ENCODE peak calls at places on chromosomes 13 and 19, in eight cellular contexts. E is H1, I is transverse colon, L is stomach, X is tibial nerve, A is A549, F is SK-N-SH, Q is ovary. P is an unnamed sample.

GRCh38 chr13:114235697-114236096 is 1.0 kb downstream of the CDC16 start:
- DNase-seq in E (no peak), I (no peak), L (no peak), X (no peak), A (no peak), F (no peak), Q (no peak), P (no peak)

GRCh38 chr13:110486061-110486780 is 75.3 kb downstream of the RAB20 start:
- DNase-seq in E (peak; percentile 58), I (no peak), L (no peak), X (no peak), A (no peak), F (no peak), Q (no peak), P (no peak)

GRCh38 chr13:40920826-40921225 is 98.3 kb downstream of the ELF1 start:
- DNase-seq in E (no peak), I (no peak), L (no peak), X (no peak), A (no peak), F (no peak), Q (no peak), P (no peak)

GRCh38 chr13:110308377-110309158 is 1.5 kb downstream of the COL4A2 start:
- DNase-seq in E (peak; percentile 60), I (no peak), L (no peak), X (no peak), A (peak; percentile 24), F (peak; percentile 66), Q (peak; percentile 55), P (peak; percentile 85)

GRCh38 chr19:23482829-23483228 is 87.6 kb upstream of the ZNF91 start:
- DNase-seq in E (no peak), I (no peak), L (no peak), X (no peak), A (no peak), F (no peak), Q (no peak), P (no peak)

GRCh38 chr13:113122571-113123225 is at the start of gene F10:
- DNase-seq in E (peak; percentile 68), I (peak; percentile 78), L (peak; percentile 73), X (peak; percentile 49), A (peak; percentile 17), F (peak; percentile 96), Q (peak; percentile 72), P (no peak)

GRCh38 chr13:52128714-52129700 is at the start of gene NEK5:
- DNase-seq in E (peak; percentile 93), I (peak; percentile 72), L (peak; percentile 72), X (no peak), A (peak; percentile 47), F (peak; percentile 90), Q (peak; percentile 68), P (peak; percentile 70)

GRCh38 chr13:108859202-108860012 is 230.0 kb downstream of the MYO16 start:
- DNase-seq in E (no peak), I (no peak), L (no peak), X (no peak), A (peak; percentile 73), F (no peak), Q (no peak), P (no peak)

GRCh38 chr19:47057328-47057727 is 8.9 kb upstream of the TMEM160 start:
- DNase-seq in E (no peak), I (no peak), L (no peak), X (no peak), A (no peak), F (no peak), Q (no peak), P (no peak)

GRCh38 chr13:92354583-92354982 is 872.0 kb upstream of the GPC6 start:
- DNase-seq in E (no peak), I (no peak), L (no peak), X (no peak), A (no peak), F (no peak), Q (no peak), P (no peak)

GRCh38 chr13:86584301-86584700 is 785.1 kb upstream of the SLITRK6 start:
- DNase-seq in E (no peak), I (no peak), L (no peak), X (no peak), A (no peak), F (no peak), Q (no peak), P (no peak)

GRCh38 chr13:113273856-113274590 is 23.0 kb upstream of the LAMP1 start:
- DNase-seq in E (no peak), I (no peak), L (no peak), X (no peak), A (no peak), F (no peak), Q (no peak), P (peak; percentile 67)

GRCh38 chr13:105543742-105544141 is 991.7 kb downstream of the EFNB2 start:
- DNase-seq in E (no peak), I (no peak), L (no peak), X (no peak), A (no peak), F (no peak), Q (no peak), P (no peak)

GRCh38 chr19:34837262-34837661 is 64.2 kb upstream of the ZNF599 start:
- DNase-seq in E (no peak), I (peak; percentile 20), L (peak; percentile 25), X (no peak), A (no peak), F (peak; percentile 89), Q (peak; percentile 26), P (no peak)

GRCh38 chr13:34294483-34295129 is 476.7 kb downstream of the RFC3 start:
- DNase-seq in E (no peak), I (no peak), L (no peak), X (no peak), A (peak; percentile 9), F (no peak), Q (peak; percentile 13), P (no peak)

GRCh38 chr13:22220186-22221160 is 549.6 kb downstream of the FGF9 start:
- DNase-seq in E (no peak), I (peak; percentile 76), L (no peak), X (no peak), A (no peak), F (peak; percentile 9), Q (no peak), P (no peak)

GRCh38 chr19:17209126-17210036 is 5.8 kb upstream of the USE1 start:
- DNase-seq in E (peak; percentile 100), I (peak; percentile 69), L (peak; percentile 30), X (no peak), A (peak; percentile 79), F (peak; percentile 95), Q (no peak), P (no peak)

GRCh38 chr19:31349160-31349881 is at the start of gene TSHZ3:
- DNase-seq in E (peak; percentile 80), I (peak; percentile 72), L (peak; percentile 51), X (peak; percentile 72), A (peak; percentile 78), F (peak; percentile 89), Q (peak; percentile 89), P (peak; percentile 94)

GRCh38 chr19:47573076-47574026 is at the start of gene ZNF541:
- DNase-seq in E (no peak), I (peak; percentile 61), L (peak; percentile 61), X (peak; percentile 37), A (no peak), F (peak; percentile 88), Q (peak; percentile 55), P (peak; percentile 73)

GRCh38 chr13:77544365-77544764 is 8.9 kb downstream of the SCEL start:
- DNase-seq in E (no peak), I (peak; percentile 8), L (peak; percentile 38), X (peak; percentile 25), A (no peak), F (peak; percentile 16), Q (peak; percentile 43), P (peak; percentile 73)
- TF ChIP-seq EP300 in E (no peak), I (no peak), L (no peak), X (peak; percentile 13), A (no peak), F (no peak), Q (no peak), P (no peak)

DNA sequence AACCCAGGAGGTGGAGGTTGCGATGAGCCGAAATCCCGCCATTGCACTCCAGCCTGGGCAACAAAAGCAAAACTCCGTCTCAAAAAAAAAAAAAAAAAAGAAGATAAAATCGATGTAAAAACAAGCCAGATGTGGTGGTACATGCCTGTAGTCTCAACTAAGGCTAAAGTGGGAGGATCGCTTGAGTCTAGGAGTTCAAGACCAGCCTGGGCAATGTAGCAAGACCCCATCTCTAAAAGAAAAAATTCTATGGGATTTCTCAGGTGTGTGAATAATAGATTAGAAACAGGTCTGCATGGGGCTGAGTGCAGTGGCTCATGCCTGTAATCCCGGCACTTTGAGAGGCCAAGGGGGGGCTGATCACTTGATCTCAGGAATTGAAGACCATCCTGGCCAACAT is 11.1 kb downstream of the PGPEP1 start:
- DNase-seq in E (no peak), I (no peak), L (no peak), X (no peak), A (no peak), F (no peak), Q (no peak), P (no peak)
- H3K4me1 ChIP-seq in E (no peaks in the 10 kb centered on the region), I (no peaks in the 10 kb centered on the region), L (no peaks in the 10 kb centered on the region), X (no peaks in the 10 kb centered on the region), A (peaks cover 7% of the 10 kb centered on the region), F (no peaks in the 10 kb centered on the region), Q (no peaks in the 10 kb centered on the region), P (no peaks in the 10 kb centered on the region)

DNA sequence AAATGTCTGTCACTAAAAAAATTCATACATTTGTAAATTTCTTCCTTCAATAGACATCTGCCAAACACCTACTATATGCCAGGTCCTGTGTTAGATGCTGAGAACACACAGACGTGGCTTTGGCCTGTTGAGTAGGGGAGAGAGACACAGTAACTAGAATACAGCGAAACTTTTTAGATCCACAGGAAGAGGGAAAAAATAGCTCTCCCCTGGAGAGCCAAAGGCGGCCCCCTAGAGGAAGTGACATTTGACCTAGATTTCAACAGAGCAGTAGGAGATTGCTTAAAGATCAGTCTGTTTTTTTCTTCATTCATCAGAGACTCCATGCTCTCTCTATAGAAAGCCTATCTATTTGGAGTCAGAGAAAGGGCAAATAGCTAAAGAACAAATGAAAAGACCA is 11.3 kb downstream of the LCP1 start:
- DNase-seq in E (no peak), I (no peak), L (no peak), X (no peak), A (no peak), F (no peak), Q (no peak), P (no peak)
- TF ChIP-seq CTCF in E (no peak), I (no peak), L (no peak), X (no peak), A (no peak), F (no peak), Q (no peak), P (no peak)

DNA sequence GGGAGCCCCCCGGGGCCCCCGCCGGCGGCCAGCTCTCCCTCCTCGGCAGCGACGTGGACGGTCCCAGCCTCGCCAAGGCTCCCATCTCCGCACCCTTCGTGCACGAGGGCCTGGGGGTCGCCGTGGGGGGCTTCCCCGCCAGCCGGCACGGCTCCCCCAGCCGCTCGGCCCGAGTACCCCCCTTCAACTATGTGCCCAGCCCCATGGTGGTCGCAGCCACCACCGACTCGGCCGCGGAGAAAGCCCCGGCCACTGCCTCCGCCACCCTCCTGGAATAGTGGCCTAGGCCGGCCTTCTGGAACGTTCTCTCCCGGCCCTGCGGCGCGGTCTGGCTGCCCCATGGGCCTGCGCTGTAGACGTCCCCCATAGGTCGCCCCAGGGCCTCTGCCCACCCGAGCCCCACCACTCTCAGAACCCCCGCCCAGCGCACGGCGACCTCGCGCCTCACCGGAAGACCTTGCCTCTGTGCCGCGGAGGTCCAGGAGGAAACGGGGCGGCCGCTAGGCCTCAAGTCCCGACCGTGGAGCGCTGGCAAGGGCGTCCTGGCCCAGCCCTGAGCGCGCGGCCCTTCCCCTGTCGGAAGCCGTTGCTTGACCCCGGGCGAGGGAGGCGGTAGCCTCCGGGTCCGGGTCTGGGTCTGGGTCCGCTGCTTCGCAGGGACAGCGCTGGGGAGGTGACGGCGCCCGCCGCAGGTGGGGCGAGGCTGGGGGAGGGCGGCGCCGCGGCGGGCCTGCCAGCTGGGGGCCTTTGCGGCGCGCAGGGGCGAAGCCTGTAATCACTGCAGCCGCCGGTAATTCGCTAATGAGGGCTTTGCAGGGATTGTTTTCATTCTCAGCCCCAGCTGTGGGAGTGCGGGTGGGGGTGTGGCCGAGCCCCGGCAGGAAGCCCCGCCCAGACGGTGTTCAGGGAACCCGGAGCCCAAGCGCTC is 8.8 kb downstream of the C19orf25 start:
- DNase-seq in E (peak; percentile 78), I (peak; percentile 67), L (peak; percentile 57), X (no peak), A (no peak), F (no peak), Q (peak; percentile 72), P (no peak)
- TF ChIP-seq EP300 in E (no peak), I (no peak), L (no peak), X (no peak), A (no peak), F (no peak), Q (no peak), P (no peak)